ENCODE peak calls at places on chromosome 5, in ten cellular contexts. N is fibroblast of pulmonary artery, H is foreskin fibroblast, A is SK-N-MC, T is mammary epithelial cell, Y is lung, S is prostate gland, F is IMR-90, B is AG10803, G is heart left ventricle. P is an unnamed sample.

GRCh38 chr5:43193171-43193951 is 1.3 kb downstream of the NIM1K start:
- DNase-seq in N (peak; percentile 95), H (peak; percentile 87), A (peak; percentile 75), T (peak; percentile 86), Y (peak; percentile 36), S (no peak), F (peak; percentile 94), B (peak; percentile 94), G (no peak), P (no peak)

GRCh38 chr5:170704417-170705195 is 78.9 kb upstream of the GABRP start:
- DNase-seq in N (no peak), H (no peak), A (no peak), T (no peak), Y (no peak), S (no peak), F (no peak), B (no peak), G (no peak), P (no peak)

GRCh38 chr5:20606006-20606405 is 618.0 kb upstream of the CDH18 start:
- DNase-seq in N (peak; percentile 55), H (no peak), A (peak; percentile 5), T (no peak), Y (no peak), S (no peak), F (no peak), B (no peak), G (no peak), P (no peak)

GRCh38 chr5:39283231-39283818 is 64.0 kb upstream of the FYB1 start:
- DNase-seq in N (peak; percentile 86), H (peak; percentile 45), A (no peak), T (peak; percentile 76), Y (peak; percentile 33), S (peak; percentile 24), F (peak; percentile 76), B (peak; percentile 70), G (peak; percentile 26), P (peak; percentile 62)

GRCh38 chr5:180333661-180334060 is 19.5 kb downstream of the GFPT2 start:
- DNase-seq in N (peak; percentile 82), H (peak; percentile 82), A (no peak), T (peak; percentile 72), Y (no peak), S (no peak), F (peak; percentile 76), B (peak; percentile 38), G (no peak), P (no peak)

GRCh38 chr5:55691265-55692105 is 20.6 kb downstream of the SLC38A9 start:
- DNase-seq in N (peak; percentile 79), H (peak; percentile 30), A (peak; percentile 42), T (peak; percentile 31), Y (no peak), S (no peak), F (peak; percentile 59), B (peak; percentile 55), G (no peak), P (no peak)

GRCh38 chr5:174371600-174372094 is 326.1 kb downstream of the NSG2 start:
- DNase-seq in N (peak; percentile 29), H (no peak), A (no peak), T (no peak), Y (no peak), S (no peak), F (no peak), B (peak; percentile 37), G (no peak), P (no peak)

GRCh38 chr5:78979899-78980298 is 5.2 kb downstream of the ARSB start:
- DNase-seq in N (no peak), H (no peak), A (no peak), T (no peak), Y (no peak), S (no peak), F (no peak), B (no peak), G (no peak), P (no peak)

DNA sequence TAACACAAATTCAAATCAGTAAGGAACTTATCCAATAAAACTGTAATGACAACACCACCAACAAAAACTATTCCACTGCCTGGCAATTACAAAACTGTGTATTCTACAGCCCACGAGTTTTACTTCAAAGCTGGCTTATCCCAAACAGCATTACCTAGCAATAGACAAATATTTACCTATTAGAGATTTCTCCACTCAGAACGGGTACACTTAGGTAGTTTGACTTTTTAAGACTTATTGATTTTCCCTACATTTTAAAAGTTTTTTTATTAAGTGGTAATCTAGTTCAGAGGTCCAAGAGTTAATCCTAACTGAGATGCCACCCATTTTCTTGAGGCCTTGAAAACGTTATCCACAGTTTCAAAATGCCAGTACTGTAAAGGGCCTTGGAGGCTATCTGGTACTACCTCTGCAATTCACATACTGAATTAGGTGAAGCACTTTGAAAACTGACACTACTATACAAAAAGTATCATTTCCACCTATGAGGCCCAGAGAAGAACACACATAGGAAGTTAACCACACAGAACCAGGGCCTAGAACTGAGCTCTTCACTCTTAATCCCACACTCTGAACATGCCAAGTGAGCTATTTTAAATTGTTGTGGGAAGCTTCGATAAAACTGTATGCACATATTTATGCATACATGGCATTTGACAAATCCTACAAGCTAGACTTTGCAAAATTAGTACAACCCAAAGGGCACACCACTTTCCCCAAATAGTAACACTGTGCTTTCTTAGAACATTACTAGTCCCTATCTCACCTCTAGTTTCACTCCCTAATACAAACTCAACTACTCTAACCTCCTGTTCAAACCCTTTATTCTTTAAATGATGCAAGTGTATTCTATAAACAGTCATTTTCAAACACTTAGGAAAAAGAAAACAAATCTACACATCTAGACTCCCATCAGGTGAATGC is 2.1 kb downstream of the NADK2 start:
- DNase-seq in N (no peak), H (no peak), A (no peak), T (no peak), Y (no peak), S (no peak), F (no peak), B (no peak), G (no peak), P (no peak)
- H3K4me3 ChIP-seq in N (peak overlapping the region; percentile 5), H (peak overlapping the region; percentile 86), A (peak overlapping the region; percentile 90), T (peak overlapping the region; percentile 88), Y (no peak overlapping the region), S (no peak overlapping the region), F (no peak overlapping the region), B (peak overlapping the region; percentile 77), G (peak overlapping the region; percentile 87), P (no peak overlapping the region)

DNA sequence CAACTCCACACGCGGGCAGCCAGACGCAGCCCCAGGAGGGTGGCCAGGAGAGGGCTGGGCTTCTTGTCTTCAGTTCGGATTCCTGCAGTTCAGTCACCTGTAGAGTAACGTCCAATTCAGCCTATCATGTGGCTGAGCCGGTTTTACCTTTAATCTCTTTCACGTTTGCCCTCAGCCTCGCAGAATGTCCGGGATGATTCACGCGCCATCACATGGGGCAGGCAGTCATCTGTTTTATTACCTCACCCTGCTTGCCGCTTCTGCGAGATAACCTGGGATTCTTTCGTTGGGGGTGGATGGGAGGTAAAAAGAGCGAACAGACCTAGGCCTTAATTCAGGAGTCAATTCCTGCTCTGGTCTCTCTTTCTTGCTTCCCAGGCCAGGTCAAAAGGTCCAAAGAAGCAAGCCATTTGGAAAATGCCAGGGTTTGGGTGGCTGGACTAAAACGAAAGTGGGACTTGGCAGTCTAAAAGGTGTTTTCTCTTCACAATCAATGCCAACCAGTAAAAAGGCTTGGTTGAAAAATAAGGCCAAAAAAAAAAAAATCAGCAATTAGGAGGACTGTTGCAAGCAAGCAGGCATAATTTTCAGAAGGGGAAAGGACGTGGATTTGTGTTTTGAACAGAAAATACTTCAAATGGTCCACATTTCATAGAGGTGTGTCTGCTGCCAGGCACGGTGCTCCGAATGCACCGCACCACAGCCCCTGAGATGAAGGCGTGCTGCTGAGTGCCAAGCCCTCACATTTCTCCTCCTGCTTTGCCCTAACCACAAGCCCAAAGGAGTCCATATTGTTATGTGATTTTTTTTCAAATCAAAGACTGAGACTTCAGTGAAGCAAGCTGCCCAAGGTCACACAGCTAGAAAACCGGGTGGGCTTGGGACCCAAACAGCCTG is 2.8 kb upstream of the WWC1 start:
- DNase-seq in N (no peak), H (no peak), A (no peak), T (peak; percentile 94), Y (peak; percentile 56), S (peak; percentile 90), F (no peak), B (no peak), G (no peak), P (peak; percentile 78)
- H3K4me3 ChIP-seq in N (no peak overlapping the region), H (no peak overlapping the region), A (no peak overlapping the region), T (peak overlapping the region; percentile 53), Y (no peak overlapping the region), S (peak overlapping the region; percentile 7), F (no peak overlapping the region), B (no peak overlapping the region), G (no peak overlapping the region), P (no peak overlapping the region)

DNA sequence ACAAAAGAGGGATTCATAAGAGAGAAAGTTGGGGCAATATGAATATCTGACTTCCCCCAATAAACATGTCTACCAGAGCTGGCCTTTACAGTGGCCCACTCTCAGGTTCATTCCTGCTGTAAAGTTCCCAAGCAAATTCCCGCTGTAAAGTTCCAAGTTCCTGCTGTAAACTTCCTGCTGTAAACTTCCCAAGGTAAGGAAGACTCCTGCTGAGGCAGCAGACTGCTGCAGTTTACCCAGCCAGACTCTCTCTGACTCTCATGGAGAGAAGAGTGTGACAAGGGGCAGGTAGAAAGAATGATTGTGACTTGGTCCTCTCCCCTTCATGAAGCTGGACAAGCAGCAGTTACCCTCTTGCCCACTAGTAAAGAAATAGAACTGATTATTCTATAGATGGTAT is 220.2 kb downstream of the PARP8 start:
- DNase-seq in N (no peak), H (no peak), A (no peak), T (no peak), Y (no peak), S (no peak), F (no peak), B (no peak), G (no peak), P (no peak)
- H3K4me3 ChIP-seq in N (no peak overlapping the region), H (no peak overlapping the region), A (no peak overlapping the region), T (no peak overlapping the region), Y (no peak overlapping the region), S (no peak overlapping the region), F (no peak overlapping the region), B (no peak overlapping the region), G (no peak overlapping the region), P (no peak overlapping the region)

DNA sequence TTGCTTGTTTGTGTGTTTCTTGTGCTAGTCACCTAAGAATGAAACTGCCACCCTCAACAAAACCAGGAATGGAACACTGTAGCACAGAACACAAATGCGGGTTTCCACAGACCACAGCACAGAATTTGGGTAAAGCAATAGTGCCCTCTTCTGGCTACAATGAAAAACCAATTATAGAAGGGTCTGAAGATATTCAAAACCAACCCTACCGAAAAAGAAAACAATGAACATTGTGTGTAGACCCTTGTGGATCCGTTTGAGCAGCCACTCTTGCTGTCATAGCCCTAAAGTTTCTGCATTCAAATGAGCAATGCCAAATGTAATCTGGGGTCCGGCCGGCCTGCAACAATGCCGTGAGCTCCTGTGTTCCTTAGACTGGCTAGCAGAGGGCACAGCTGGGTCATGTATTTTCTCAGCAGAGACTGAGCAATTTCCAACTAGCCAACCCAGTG is 8.3 kb upstream of the ENC1 start:
- DNase-seq in N (peak; percentile 82), H (peak; percentile 44), A (peak; percentile 24), T (no peak), Y (no peak), S (peak; percentile 32), F (peak; percentile 65), B (peak; percentile 70), G (no peak), P (peak; percentile 41)
- H3K4me3 ChIP-seq in N (no peak overlapping the region), H (no peak overlapping the region), A (no peak overlapping the region), T (no peak overlapping the region), Y (no peak overlapping the region), S (no peak overlapping the region), F (peak overlapping the region; percentile 48), B (no peak overlapping the region), G (no peak overlapping the region), P (no peak overlapping the region)

P was measured in body of pancreas.